ENCODE peak calls at places on chromosomes 11 and 22, in ten cellular contexts. X is PC-9, K is uterus, S is esophagus squamous epithelium, A is SK-N-SH, W is sigmoid colon, C is stomach, F is A549, Y is thoracic aorta, G is psoas muscle. N is an unnamed sample.

GRCh38 chr11:75946531-75947530 is 131.8 kb downstream of the UVRAG start:
- DNase-seq in X (no peak), K (no peak), S (no peak), A (no peak), W (peak), C (no peak), F (no peak), Y (no peak), G (no peak), N (no peak)

GRCh38 chr11:112625816-112626215 is 335.4 kb upstream of the NCAM1 start:
- DNase-seq in X (no peak), K (no peak), S (no peak), A (no peak), W (no peak), C (no peak), F (no peak), Y (no peak), G (no peak), N (peak)

GRCh38 chr11:107957109-107957588 is 28.9 kb downstream of the RAB39A start:
- DNase-seq in X (no peak), K (no peak), S (no peak), A (peak), W (no peak), C (no peak), F (no peak), Y (no peak), G (no peak), N (no peak)

GRCh38 chr22:26462971-26463661 is 20.5 kb downstream of the HPS4 start:
- DNase-seq in X (no peak), K (no peak), S (no peak), A (no peak), W (no peak), C (no peak), F (no peak), Y (no peak), G (no peak), N (no peak)

GRCh38 chr22:46429327-46429853 is 93.9 kb downstream of the TRMU start:
- DNase-seq in X (no peak), K (no peak), S (no peak), A (no peak), W (no peak), C (peak), F (no peak), Y (no peak), G (no peak), N (no peak)

GRCh38 chr11:131373326-131373725 is 2.9 kb downstream of the NTM start:
- DNase-seq in X (no peak), K (no peak), S (no peak), A (no peak), W (no peak), C (no peak), F (no peak), Y (no peak), G (no peak), N (no peak)

GRCh38 chr22:50045211-50046018 is 12.7 kb downstream of the TTLL8 start:
- DNase-seq in X (no peak), K (no peak), S (no peak), A (peak), W (no peak), C (no peak), F (no peak), Y (no peak), G (no peak), N (no peak)

GRCh38 chr22:24305260-24305692 is 34.6 kb downstream of the SPECC1L start:
- DNase-seq in X (no peak), K (no peak), S (no peak), A (no peak), W (no peak), C (no peak), F (no peak), Y (no peak), G (no peak), N (no peak)

GRCh38 chr22:27581688-27582087 is 219.9 kb downstream of the MN1 start:
- DNase-seq in X (no peak), K (peak), S (no peak), A (no peak), W (peak), C (peak), F (no peak), Y (peak), G (peak), N (no peak)

GRCh38 chr11:1211838-1212237 is 11.0 kb upstream of the MUC5B start:
- DNase-seq in X (no peak), K (no peak), S (no peak), A (no peak), W (no peak), C (no peak), F (no peak), Y (no peak), G (no peak), N (no peak)

GRCh38 chr11:64319421-64319761 is 1.5 kb downstream of the PRDX5 start:
- DNase-seq in X (no peak), K (no peak), S (no peak), A (no peak), W (peak), C (no peak), F (no peak), Y (no peak), G (no peak), N (no peak)

GRCh38 chr11:130528862-130529261 is 80.4 kb downstream of the ADAMTS15 start:
- DNase-seq in X (no peak), K (no peak), S (no peak), A (no peak), W (no peak), C (no peak), F (no peak), Y (no peak), G (no peak), N (no peak)

GRCh38 chr11:102293873-102294601 is 23.2 kb upstream of the BIRC3 start:
- DNase-seq in X (no peak), K (no peak), S (no peak), A (no peak), W (no peak), C (no peak), F (no peak), Y (no peak), G (no peak), N (peak)

GRCh38 chr22:45884201-45885067 is 92.5 kb downstream of the WNT7B start:
- DNase-seq in X (no peak), K (no peak), S (no peak), A (peak), W (peak), C (no peak), F (no peak), Y (no peak), G (peak), N (no peak)

GRCh38 chr11:134862796-134863195 is 450.8 kb upstream of the B3GAT1 start:
- DNase-seq in X (no peak), K (no peak), S (no peak), A (no peak), W (no peak), C (no peak), F (no peak), Y (no peak), G (no peak), N (no peak)

GRCh38 chr11:134862168-134862567 is 450.1 kb upstream of the B3GAT1 start:
- DNase-seq in X (no peak), K (no peak), S (no peak), A (peak), W (no peak), C (no peak), F (no peak), Y (no peak), G (no peak), N (no peak)

GRCh38 chr11:134863294-134863693 is 451.3 kb upstream of the B3GAT1 start:
- DNase-seq in X (no peak), K (no peak), S (no peak), A (no peak), W (no peak), C (no peak), F (no peak), Y (no peak), G (no peak), N (no peak)

GRCh38 chr11:134858783-134859480 is 446.9 kb upstream of the B3GAT1 start:
- DNase-seq in X (no peak), K (no peak), S (no peak), A (no peak), W (no peak), C (peak), F (no peak), Y (no peak), G (no peak), N (no peak)

DNA sequence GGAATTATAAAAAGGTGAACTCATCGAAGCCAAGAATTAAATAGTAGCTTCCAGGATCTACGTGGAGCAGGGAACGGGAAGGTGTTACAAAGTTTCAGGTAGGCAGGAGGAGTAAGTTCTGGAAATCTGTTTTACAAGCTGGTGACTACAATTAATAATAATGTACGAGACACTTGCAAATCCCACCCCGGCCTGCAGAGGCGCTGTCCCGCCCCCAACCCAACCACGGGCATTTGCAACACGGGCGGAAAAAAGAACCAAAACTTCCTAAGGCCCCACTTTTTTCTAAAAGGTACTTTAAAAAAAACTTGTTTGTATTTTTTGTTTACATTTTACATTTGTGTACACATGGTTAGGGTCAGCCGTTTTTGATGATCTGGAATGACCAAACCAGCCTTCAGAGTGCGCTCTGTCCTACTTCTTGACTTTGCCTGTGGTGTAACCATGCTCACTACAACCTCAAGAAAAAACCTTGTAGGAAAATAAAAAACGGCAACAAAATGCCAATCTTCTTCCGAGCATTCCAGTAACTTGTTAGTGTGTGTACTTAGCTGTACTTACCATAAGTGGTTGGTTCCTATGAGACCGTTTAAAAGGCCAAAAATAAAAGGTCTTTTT is 449.6 kb upstream of the B3GAT1 start:
- DNase-seq in X (no peak), K (no peak), S (no peak), A (no peak), W (no peak), C (no peak), F (no peak), Y (no peak), G (no peak), N (no peak)
- TF ChIP-seq CTCF in X (peak), K (no peak), S (no peak), A (no peak), W (no peak), C (no peak), F (no peak), Y (no peak), G (no peak), N (no peak)

GRCh38 chr22:17384612-17385345 is 15.5 kb downstream of the CECR2 start:
- DNase-seq in X (no peak), K (no peak), S (no peak), A (no peak), W (no peak), C (no peak), F (no peak), Y (no peak), G (no peak), N (no peak)
- H3K27ac ChIP-seq in X (no peak), K (no peak), S (no peak), A (no peak), W (no peak), C (no peak), F (no peak), Y (no peak), G (peak), N (no peak)

DNA sequence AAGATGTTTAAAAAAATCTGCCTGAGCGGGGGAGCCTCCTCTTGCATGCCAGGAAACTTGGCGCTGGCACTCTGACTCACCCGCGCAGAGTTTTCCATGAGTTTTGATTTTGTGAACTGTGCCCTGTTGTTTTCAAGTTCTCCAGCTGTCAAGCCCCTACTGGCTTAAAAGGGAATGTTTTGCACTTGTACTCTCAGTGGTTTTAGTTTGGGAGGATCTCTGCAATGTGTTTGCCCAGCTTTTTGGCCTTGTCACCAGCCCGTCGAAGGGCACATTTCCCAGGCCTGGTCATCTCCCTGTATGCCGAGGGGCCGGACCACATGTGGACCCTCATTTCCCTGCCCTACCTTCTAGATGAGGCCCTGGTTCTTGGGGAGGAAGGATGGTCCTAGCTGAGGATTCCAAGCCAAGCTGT is 12.2 kb downstream of the MRGPRF start:
- DNase-seq in X (peak), K (peak), S (no peak), A (peak), W (peak), C (no peak), F (peak), Y (no peak), G (peak), N (peak)
- TF ChIP-seq CTCF in X (peak), K (peak), S (peak), A (peak), W (peak), C (no peak), F (no peak), Y (peak), G (peak), N (peak)

GRCh38 chr11:65545853-65546216 is 12.3 kb downstream of the LTBP3 start:
- DNase-seq in X (no peak), K (no peak), S (no peak), A (no peak), W (no peak), C (no peak), F (no peak), Y (no peak), G (no peak), N (no peak)
- H3K27ac ChIP-seq in X (no peak), K (peak), S (peak), A (no peak), W (peak), C (peak), F (no peak), Y (no peak), G (no peak), N (peak)